ENCODE peak calls at places on chromosomes 2 and 18, in six cellular contexts. X, H, Y, U, E and P are unnamed samples.

GRCh38 chr2:97998431-97998830 is 2.7 kb upstream of the TMEM131 start:
- DNase-seq in H (no peak), E (no peak), Y (no peak), X (no peak), U (no peak), P (no peak)

GRCh38 chr2:127719301-127720218 is 18.3 kb downstream of the SFT2D3 start:
- DNase-seq in X (no peak), U (no peak), Y (no peak), E (no peak), H (no peak), P (no peak)

GRCh38 chr18:11689972-11690570 is 1.0 kb downstream of the GNAL start:
- DNase-seq in Y (no peak), H (no peak), U (no peak), E (no peak), X (no peak), P (no peak)

GRCh38 chr2:240435955-240436625 is 627 bp downstream of the GPC1 start:
- DNase-seq in X (no peak), E (peak), U (no peak), Y (no peak), H (no peak), P (no peak)

GRCh38 chr2:28185881-28186280 is 206.8 kb upstream of the FOSL2 start:
- DNase-seq in H (no peak), U (no peak), Y (no peak), X (no peak), E (no peak), P (no peak)

GRCh38 chr2:84816426-84817026 is 64.4 kb downstream of the TRABD2A start:
- DNase-seq in E (no peak), Y (no peak), H (no peak), X (no peak), U (peak), P (no peak)

GRCh38 chr2:98658816-98659486 is 50.6 kb downstream of the UNC50 start:
- DNase-seq in E (no peak), Y (no peak), H (no peak), U (no peak), X (no peak), P (no peak)

GRCh38 chr2:64654993-64655666 is 1.4 kb upstream of the SERTAD2 start:
- DNase-seq in H (peak), X (no peak), Y (no peak), U (no peak), E (no peak), P (no peak)

GRCh38 chr2:120520929-120521912 is 175.3 kb downstream of the INHBB start:
- DNase-seq in Y (peak), H (peak), X (no peak), U (no peak), E (peak), P (no peak)

GRCh38 chr2:74364533-74365505 is 15.3 kb downstream of the DCTN1 start:
- DNase-seq in U (no peak), E (no peak), X (no peak), H (no peak), Y (no peak), P (no peak)

GRCh38 chr2:164847966-164848365 is 6.3 kb upstream of the COBLL1 start:
- DNase-seq in E (peak), U (no peak), X (no peak), Y (no peak), H (no peak), P (no peak)

GRCh38 chr2:176960736-176961135 is 251.9 kb upstream of the HNRNPA3 start:
- DNase-seq in Y (no peak), X (no peak), H (no peak), U (no peak), E (no peak), P (no peak)

GRCh38 chr2:123648014-123648413 is 377.1 kb upstream of the CNTNAP5 start:
- DNase-seq in H (no peak), E (no peak), Y (no peak), X (no peak), U (no peak), P (no peak)

GRCh38 chr18:79413025-79413424 is 17.3 kb downstream of the NFATC1 start:
- DNase-seq in E (no peak), Y (peak), H (no peak), U (no peak), X (no peak), P (no peak)

GRCh38 chr2:32278476-32278853 is 761 bp downstream of the YIPF4 start:
- DNase-seq in Y (no peak), H (no peak), E (no peak), U (no peak), X (no peak), P (no peak)

GRCh38 chr2:32289165-32290054 is 11.7 kb downstream of the YIPF4 start:
- DNase-seq in U (no peak), E (no peak), H (peak), X (no peak), Y (no peak), P (peak)

DNA sequence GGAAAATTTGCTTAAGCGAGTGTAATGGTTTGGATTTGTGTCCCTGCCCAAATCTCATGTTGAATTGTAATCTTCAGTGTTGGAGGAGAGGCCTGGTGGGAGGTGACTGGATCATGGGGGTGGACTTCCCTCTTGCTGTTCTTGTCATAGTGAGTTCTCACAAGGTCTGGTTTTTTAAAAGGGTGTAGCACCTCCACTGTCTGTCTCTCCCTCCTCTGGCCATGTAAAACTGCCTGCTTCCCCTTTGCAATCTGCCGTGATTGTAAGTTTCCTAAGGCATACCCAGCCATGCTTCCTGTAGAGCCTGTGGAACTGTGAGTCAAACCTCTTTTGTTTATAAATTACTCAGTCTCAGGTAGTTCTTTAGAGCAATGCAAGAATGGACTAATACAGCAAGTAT is 6.6 kb downstream of the YIPF4 start:
- DNase-seq in E (no peak), U (no peak), H (no peak), Y (no peak), X (no peak), P (peak)
- H3K27ac ChIP-seq in E (no peak), U (no peak), H (peak), Y (no peak), X (no peak), P (no peak)

DNA sequence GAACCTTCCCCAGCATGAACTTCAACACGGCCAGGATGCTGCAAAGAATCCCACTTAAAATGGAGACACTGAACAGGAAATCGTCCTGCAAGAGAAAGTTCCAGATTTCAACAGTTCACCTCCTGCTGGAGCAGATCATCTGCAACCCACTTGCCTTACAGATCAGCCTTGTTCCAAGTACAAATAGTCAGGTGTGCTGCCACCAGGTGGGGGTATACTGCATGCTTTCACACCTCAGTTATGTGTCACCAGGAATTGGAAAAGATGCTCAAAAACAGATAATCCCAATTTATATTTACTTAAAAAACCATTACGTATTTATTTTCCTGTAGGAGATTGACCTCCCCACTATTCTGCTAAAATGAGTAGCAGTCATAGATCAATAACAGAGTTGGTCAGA is 212.3 kb downstream of the MGAT5 start:
- DNase-seq in Y (no peak), X (no peak), E (peak), U (peak), H (peak), P (no peak)
- TF ChIP-seq GABPA in Y (no peak), X (no peak), E (no peak), U (no peak), H (no peak), P (no peak)

DNA sequence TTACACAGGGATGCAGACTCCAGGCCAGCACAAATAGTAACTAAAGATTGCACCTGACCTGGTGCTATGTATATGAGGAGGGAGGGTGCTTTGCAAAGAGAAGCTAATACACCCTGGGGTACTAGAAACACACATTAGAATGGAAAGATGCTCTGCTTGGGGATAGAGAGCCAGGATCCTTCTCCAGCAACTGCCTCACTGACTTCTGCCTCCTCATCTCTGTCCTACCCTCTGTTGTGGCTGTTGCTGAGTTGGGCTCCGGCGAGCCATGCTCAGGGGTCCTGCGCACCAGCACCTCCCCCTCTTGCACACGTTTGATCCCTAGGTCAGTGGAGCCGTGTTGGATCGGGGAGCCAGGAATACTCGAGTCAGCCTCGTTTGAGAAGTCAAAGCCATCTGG is 23.7 kb upstream of the ORC2 start:
- DNase-seq in E (no peak), Y (no peak), H (no peak), U (no peak), X (no peak), P (no peak)
- H3K27ac ChIP-seq in E (no peak), Y (no peak), H (no peak), U (no peak), X (no peak), P (no peak)

DNA sequence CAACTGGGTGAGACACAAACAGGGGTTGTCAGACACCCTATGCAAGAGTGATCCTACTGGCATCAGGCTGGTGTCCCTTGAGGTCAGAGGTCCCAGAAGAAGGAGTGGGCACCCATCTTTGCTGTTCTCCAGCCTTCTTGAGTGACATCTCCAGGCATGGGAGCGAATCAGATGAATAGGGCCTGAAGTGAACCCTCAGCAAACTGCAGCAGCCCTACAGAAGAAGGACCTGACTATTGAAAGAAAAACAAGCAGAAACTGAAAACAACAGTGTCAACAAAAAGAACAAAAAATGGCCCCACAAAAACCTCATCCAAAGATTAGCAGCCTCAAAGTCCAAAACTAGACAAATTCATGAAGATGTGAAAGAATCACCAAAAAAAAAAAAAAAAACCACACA is 1229.7 kb upstream of the CRIM1 start:
- DNase-seq in H (no peak), X (no peak), Y (no peak), E (no peak), U (no peak), P (no peak)
- TF ChIP-seq GABPA in H (no peak), X (no peak), Y (no peak), E (no peak), U (no peak), P (no peak)

DNA sequence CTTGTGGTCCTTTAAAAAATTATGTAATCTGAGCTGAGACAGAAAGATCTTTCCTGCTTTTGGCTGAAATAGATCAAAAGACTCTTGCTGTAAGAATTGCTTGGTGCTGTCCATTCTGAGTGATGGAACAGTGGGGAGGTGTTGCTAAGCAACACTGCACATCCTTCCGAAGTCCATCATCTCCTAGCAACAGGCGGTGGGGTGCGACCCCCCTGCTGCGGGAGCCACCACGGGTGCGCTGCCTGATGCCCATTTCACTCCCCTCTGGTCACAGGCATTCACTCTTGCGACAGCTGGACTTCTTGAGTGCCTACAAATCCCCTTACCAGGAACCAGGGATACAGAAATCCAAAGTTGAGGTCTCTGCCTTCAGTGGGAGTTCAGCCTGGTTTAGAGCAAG is 88.7 kb upstream of the UXS1 start:
- DNase-seq in U (no peak), Y (no peak), X (no peak), H (peak), E (no peak), P (no peak)
- H3K27ac ChIP-seq in U (no peak), Y (no peak), X (no peak), H (peak), E (no peak), P (no peak)